ENCODE peak calls at places on chromosome 3, in four cellular contexts. W, O, Q and G are unnamed samples.

GRCh38 chr3:42159706-42160472 is 68.7 kb downstream of the TRAK1 start:
- DNase-seq in W (peak; percentile 92), O (peak; percentile 86), Q (peak; percentile 38), G (peak; percentile 84)

GRCh38 chr3:55947406-55947805 is 460.3 kb upstream of the WNT5A start:
- DNase-seq in Q (no peak), O (no peak), W (no peak), G (no peak)

GRCh38 chr3:172012775-172013174 is 26.6 kb upstream of the FNDC3B start:
- DNase-seq in W (no peak), O (no peak), Q (no peak), G (no peak)

GRCh38 chr3:11005686-11006256 is 13.2 kb downstream of the SLC6A1 start:
- DNase-seq in W (no peak), O (no peak), Q (no peak), G (no peak)

GRCh38 chr3:12188328-12188648 is 29.6 kb upstream of the TIMP4 start:
- DNase-seq in W (no peak), O (no peak), Q (no peak), G (no peak)

GRCh38 chr3:55690746-55691540 is 203.8 kb upstream of the WNT5A start:
- DNase-seq in W (no peak), Q (no peak), O (no peak), G (peak; percentile 41)

GRCh38 chr3:188780188-188781147 is 391.3 kb upstream of the TPRG1 start:
- DNase-seq in Q (peak; percentile 92), W (no peak), O (no peak), G (no peak)

GRCh38 chr3:196502775-196503181 is 790 bp downstream of the RNF168 start:
- DNase-seq in W (peak; percentile 72), O (peak; percentile 41), Q (peak; percentile 89), G (no peak)

GRCh38 chr3:48301814-48302194 is 31.7 kb downstream of the SPINK8 start:
- DNase-seq in W (no peak), Q (peak; percentile 51), O (peak; percentile 31), G (no peak)

GRCh38 chr3:130892759-130893239 is 1.1 kb upstream of the ATP2C1 start:
- DNase-seq in Q (peak; percentile 87), W (no peak), O (peak; percentile 57), G (peak; percentile 47)

GRCh38 chr3:76024640-76025039 is 239.3 kb upstream of the ZNF717 start:
- DNase-seq in W (no peak), O (no peak), Q (peak; percentile 6), G (no peak)

GRCh38 chr3:188664795-188665194 is 507.0 kb upstream of the TPRG1 start:
- DNase-seq in O (no peak), W (no peak), Q (peak; percentile 32), G (no peak)

GRCh38 chr3:130783629-130784028 is 37.0 kb upstream of the PIK3R4 start:
- DNase-seq in O (no peak), Q (peak; percentile 80), W (no peak), G (no peak)

GRCh38 chr3:151579571-151580270 is 118.9 kb upstream of the IGSF10 start:
- DNase-seq in O (no peak), W (no peak), Q (peak; percentile 87), G (no peak)

GRCh38 chr3:31777092-31777491 is 204.0 kb downstream of the OSBPL10 start:
- DNase-seq in W (no peak), O (no peak), Q (no peak), G (no peak)

GRCh38 chr3:177554900-177555759 is 357.8 kb upstream of the TBL1XR1 start:
- DNase-seq in W (no peak), Q (peak; percentile 83), O (peak; percentile 41), G (no peak)

GRCh38 chr3:134037168-134037567 is 7.4 kb upstream of the SLCO2A1 start:
- DNase-seq in Q (no peak), O (no peak), W (no peak), G (no peak)

GRCh38 chr3:186653984-186654383 is 11.8 kb upstream of the HRG start:
- DNase-seq in Q (peak; percentile 26), O (no peak), W (no peak), G (peak; percentile 50)

GRCh38 chr3:134249935-134250716 is 533 bp downstream of the RYK start:
- DNase-seq in Q (peak; percentile 54), O (peak; percentile 77), W (peak; percentile 87), G (no peak)

GRCh38 chr3:194166682-194167479 is 30.9 kb downstream of the HES1 start:
- DNase-seq in Q (peak; percentile 73), W (no peak), O (no peak), G (no peak)

GRCh38 chr3:143139786-143140185 is 20.2 kb downstream of the CHST2 start:
- DNase-seq in O (no peak), Q (peak; percentile 80), W (no peak), G (no peak)

GRCh38 chr3:127083778-127084355 is 101.0 kb downstream of the PLXNA1 start:
- DNase-seq in O (no peak), Q (no peak), W (no peak), G (no peak)

GRCh38 chr3:194136519-194137313 is 768 bp downstream of the HES1 start:
- DNase-seq in Q (peak; percentile 91), O (no peak), W (peak; percentile 79), G (no peak)

GRCh38 chr3:183208260-183208659 is 44.8 kb upstream of the B3GNT5 start:
- DNase-seq in O (no peak), Q (no peak), W (no peak), G (no peak)

GRCh38 chr3:154887869-154888268 is 192.2 kb upstream of the MME start:
- DNase-seq in O (no peak), Q (no peak), W (no peak), G (no peak)

DNA sequence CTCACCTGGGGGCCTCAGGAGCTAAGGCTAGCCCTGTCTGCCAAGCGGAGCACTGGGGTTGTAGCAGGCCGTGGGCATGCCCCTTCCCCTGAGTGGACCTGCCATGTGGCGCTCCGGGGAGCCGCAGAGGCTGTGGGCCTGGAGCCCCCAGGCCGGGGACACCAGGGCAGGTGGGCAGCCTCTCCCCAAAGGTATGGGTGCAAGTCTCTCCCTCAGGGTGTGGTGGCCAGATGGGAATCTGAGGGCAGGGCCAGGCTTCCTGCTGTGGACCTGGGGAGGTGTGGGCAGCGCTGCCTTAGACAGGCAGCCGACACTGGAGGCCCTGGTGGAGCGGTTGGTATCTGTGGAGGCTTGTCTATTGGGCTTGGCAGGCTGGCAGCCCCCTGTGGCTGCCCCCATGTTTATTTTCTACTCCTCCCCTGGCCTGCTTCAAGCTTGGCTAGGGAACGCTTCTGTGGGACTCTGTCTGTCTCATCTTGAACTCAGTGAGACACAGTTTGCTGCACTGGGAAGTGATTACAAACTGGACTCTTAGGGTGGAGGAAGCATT is 5.9 kb downstream of the ACVR2B start:
- DNase-seq in W (no peak), Q (no peak), O (no peak), G (no peak)
- H3K4me3 ChIP-seq in W (peak overlapping the region; percentile 28), Q (no peak overlapping the region), O (no peak overlapping the region), G (no peak overlapping the region)

DNA sequence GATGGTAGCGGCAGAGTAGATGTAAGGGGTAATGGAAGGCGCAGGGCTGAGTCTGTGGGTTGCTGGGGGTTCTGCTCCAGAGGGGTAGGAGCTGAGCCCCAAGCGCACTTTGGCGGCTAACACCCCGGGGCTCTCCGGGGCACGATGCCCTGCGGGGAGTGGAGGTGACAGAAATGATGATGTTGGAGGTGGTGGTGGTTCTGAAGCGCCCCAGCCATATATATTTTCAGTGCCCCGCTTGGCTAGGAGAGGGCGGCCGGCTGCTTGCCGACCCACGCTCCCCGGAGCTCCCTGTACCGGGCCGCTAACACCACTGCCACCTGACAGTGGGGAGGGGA is 9.7 kb downstream of the ZIC4 start:
- DNase-seq in W (no peak), O (no peak), Q (no peak), G (no peak)
- H3K27me3 ChIP-seq in W (peaks cover 89% of the 10 kb centered on the region), O (no peaks in the 10 kb centered on the region), Q (peaks cover 100% of the 10 kb centered on the region), G (peaks cover 51% of the 10 kb centered on the region)

GRCh38 chr3:99250821-99251355 is 349.4 kb upstream of the DCBLD2 start:
- DNase-seq in Q (peak; percentile 75), O (no peak), W (no peak), G (no peak)

GRCh38 chr3:99256788-99257187 is 355.3 kb upstream of the DCBLD2 start:
- DNase-seq in W (no peak), Q (no peak), O (no peak), G (no peak)
- H3K4me3 ChIP-seq in W (no peak overlapping the region), Q (no peak overlapping the region), O (no peak overlapping the region), G (no peak overlapping the region)

GRCh38 chr3:14569474-14569873 is 29.3 kb upstream of the GRIP2 start:
- DNase-seq in O (no peak), W (no peak), Q (no peak), G (no peak)

GRCh38 chr3:14570089-14570488 is 29.9 kb upstream of the GRIP2 start:
- DNase-seq in O (no peak), Q (no peak), W (no peak), G (no peak)

GRCh38 chr3:14568269-14568668 is 28.1 kb upstream of the GRIP2 start:
- DNase-seq in W (no peak), Q (no peak), O (no peak), G (no peak)

GRCh38 chr3:14573706-14574105 is 33.6 kb upstream of the GRIP2 start:
- DNase-seq in Q (no peak), O (no peak), W (no peak), G (no peak)

GRCh38 chr3:14570864-14571263 is 30.7 kb upstream of the GRIP2 start:
- DNase-seq in O (no peak), Q (no peak), W (no peak), G (no peak)
- H3K27me3 ChIP-seq in O (peaks cover 75% of the 10 kb centered on the region), Q (no peaks in the 10 kb centered on the region), W (no peaks in the 10 kb centered on the region), G (no peaks in the 10 kb centered on the region)

DNA sequence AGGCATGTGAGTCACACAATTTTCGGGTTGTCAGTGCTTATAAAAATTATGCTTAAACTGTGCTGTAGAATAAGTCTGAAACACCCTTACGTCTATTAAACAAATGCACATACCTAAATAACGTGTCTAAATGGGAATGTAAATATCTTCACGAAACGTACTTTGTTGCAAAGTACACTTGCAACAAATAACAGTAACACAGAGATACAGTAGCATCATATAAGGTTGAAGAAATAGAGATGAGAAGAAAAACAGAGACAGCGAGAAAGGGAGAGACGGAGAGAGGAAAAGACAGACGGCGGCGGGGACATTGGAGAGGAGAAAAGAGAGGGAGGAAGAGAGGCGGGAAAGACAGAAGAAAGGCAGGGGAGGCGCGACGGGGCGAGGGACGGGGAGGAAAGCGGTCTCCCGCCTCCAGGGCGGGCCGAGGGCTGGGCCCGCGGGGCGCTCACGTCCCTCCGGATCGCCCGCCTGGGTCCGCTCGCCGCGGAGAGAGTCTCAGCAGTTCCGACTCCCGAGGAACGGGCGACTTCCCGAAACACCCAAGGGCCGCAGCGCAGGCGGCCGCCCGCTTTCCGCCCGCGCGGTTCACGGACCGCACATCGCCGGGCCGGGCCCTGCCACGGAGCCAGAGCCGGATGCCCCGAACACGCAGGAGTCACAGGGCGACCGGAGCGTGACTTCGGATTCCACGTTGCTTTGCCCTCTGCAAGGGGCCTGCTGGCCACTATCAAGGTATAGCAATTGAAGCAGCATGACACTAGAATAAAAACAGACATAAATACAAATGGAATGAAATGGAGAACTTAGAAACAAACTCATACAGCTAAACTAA is 153.4 kb downstream of the LMLN start:
- DNase-seq in W (no peak), Q (peak; percentile 5), O (no peak), G (no peak)
- H3K4me3 ChIP-seq in W (peak overlapping the region; percentile 11), Q (no peak overlapping the region), O (no peak overlapping the region), G (peak overlapping the region; percentile 27)

GRCh38 chr3:158085358-158085757 is 20.9 kb downstream of the SHOX2 start:
- DNase-seq in W (no peak), Q (no peak), O (no peak), G (no peak)
- H3K27me3 ChIP-seq in W (peaks cover 45% of the 10 kb centered on the region), Q (peaks cover 26% of the 10 kb centered on the region), O (no peaks in the 10 kb centered on the region), G (no peaks in the 10 kb centered on the region)

GRCh38 chr3:72829701-72830100 is 18.5 kb downstream of the SHQ1 start:
- DNase-seq in W (no peak), Q (no peak), O (no peak), G (no peak)

GRCh38 chr3:72836409-72836808 is 11.8 kb downstream of the SHQ1 start:
- DNase-seq in Q (no peak), O (no peak), W (no peak), G (no peak)

GRCh38 chr3:72830452-72831217 is 17.6 kb downstream of the SHQ1 start:
- DNase-seq in W (no peak), Q (peak; percentile 29), O (no peak), G (no peak)
- H3K4me3 ChIP-seq in W (no peak overlapping the region), Q (no peak overlapping the region), O (no peak overlapping the region), G (no peak overlapping the region)